ENCODE peak calls at places on chromosomes 3 and 15, in seven cellular contexts. One of them, this sample, is unnamed.

GRCh38 chr3:188554404-188554803 is 400.4 kb downstream of the LPP start:
- DNase-seq in Panc1: no peak
- DNase-seq in GM12878: no peak
- DNase-seq in left ventricle myocardium inferior: no peak
- DNase-seq in Karpas-422: no peak
- DNase-seq in H7: no peak
- DNase-seq in SJSA1: no peak
- DNase-seq in this sample: no peak

GRCh38 chr3:117080899-117081298 is 371.3 kb downstream of the TUSC7 start:
- DNase-seq in left ventricle myocardium inferior: no peak
- DNase-seq in H7: peak
- DNase-seq in Panc1: no peak
- DNase-seq in Karpas-422: no peak
- DNase-seq in SJSA1: no peak
- DNase-seq in GM12878: no peak
- DNase-seq in this sample: no peak

GRCh38 chr3:184993394-184993793 is 159.5 kb downstream of the C3orf70 start:
- DNase-seq in Panc1: no peak
- DNase-seq in left ventricle myocardium inferior: no peak
- DNase-seq in SJSA1: no peak
- DNase-seq in H7: no peak
- DNase-seq in GM12878: no peak
- DNase-seq in Karpas-422: no peak
- DNase-seq in this sample: no peak

GRCh38 chr15:63503739-63504246 is 600 bp upstream of the USP3 start:
- DNase-seq in Panc1: peak
- DNase-seq in GM12878: no peak
- DNase-seq in Karpas-422: peak
- DNase-seq in SJSA1: peak
- DNase-seq in left ventricle myocardium inferior: no peak
- DNase-seq in H7: peak
- DNase-seq in this sample: peak

GRCh38 chr15:35393403-35393802 is 152.6 kb downstream of the DPH6 start:
- DNase-seq in left ventricle myocardium inferior: no peak
- DNase-seq in Panc1: no peak
- DNase-seq in Karpas-422: no peak
- DNase-seq in SJSA1: no peak
- DNase-seq in GM12878: no peak
- DNase-seq in H7: no peak
- DNase-seq in this sample: no peak

GRCh38 chr3:151024339-151024738 is 51.8 kb upstream of the CLRN1 start:
- DNase-seq in H7: no peak
- DNase-seq in left ventricle myocardium inferior: no peak
- DNase-seq in SJSA1: no peak
- DNase-seq in Panc1: no peak
- DNase-seq in Karpas-422: no peak
- DNase-seq in GM12878: no peak
- DNase-seq in this sample: no peak

GRCh38 chr3:112776000-112776399 is 70.7 kb downstream of the CD200R1L start:
- DNase-seq in left ventricle myocardium inferior: no peak
- DNase-seq in Karpas-422: peak
- DNase-seq in Panc1: no peak
- DNase-seq in SJSA1: no peak
- DNase-seq in H7: no peak
- DNase-seq in GM12878: no peak
- DNase-seq in this sample: peak

GRCh38 chr3:189824629-189825312 is 193.6 kb downstream of the TP63 start:
- DNase-seq in SJSA1: no peak
- DNase-seq in Panc1: peak
- DNase-seq in GM12878: no peak
- DNase-seq in H7: no peak
- DNase-seq in left ventricle myocardium inferior: no peak
- DNase-seq in Karpas-422: no peak
- DNase-seq in this sample: no peak

GRCh38 chr3:139601191-139601961 is 61.8 kb upstream of the RBP1 start:
- DNase-seq in H7: no peak
- DNase-seq in SJSA1: no peak
- DNase-seq in GM12878: no peak
- DNase-seq in Karpas-422: no peak
- DNase-seq in left ventricle myocardium inferior: no peak
- DNase-seq in Panc1: no peak
- DNase-seq in this sample: no peak

GRCh38 chr3:125608419-125608818 is 13.1 kb upstream of the OSBPL11 start:
- DNase-seq in Karpas-422: no peak
- DNase-seq in left ventricle myocardium inferior: no peak
- DNase-seq in H7: no peak
- DNase-seq in GM12878: no peak
- DNase-seq in SJSA1: no peak
- DNase-seq in Panc1: no peak
- DNase-seq in this sample: peak

GRCh38 chr3:55416381-55416821 is 70.7 kb downstream of the WNT5A start:
- DNase-seq in Karpas-422: no peak
- DNase-seq in left ventricle myocardium inferior: no peak
- DNase-seq in H7: no peak
- DNase-seq in Panc1: no peak
- DNase-seq in SJSA1: no peak
- DNase-seq in GM12878: no peak
- DNase-seq in this sample: no peak

GRCh38 chr15:42157981-42158765 is 1.7 kb upstream of the PLA2G4F start:
- DNase-seq in left ventricle myocardium inferior: no peak
- DNase-seq in GM12878: no peak
- DNase-seq in H7: peak
- DNase-seq in Panc1: no peak
- DNase-seq in SJSA1: no peak
- DNase-seq in Karpas-422: no peak
- DNase-seq in this sample: no peak

GRCh38 chr15:25795712-25796111 is 67.4 kb downstream of the ATP10A start:
- DNase-seq in left ventricle myocardium inferior: no peak
- DNase-seq in SJSA1: no peak
- DNase-seq in Panc1: no peak
- DNase-seq in H7: no peak
- DNase-seq in Karpas-422: no peak
- DNase-seq in GM12878: no peak
- DNase-seq in this sample: no peak

GRCh38 chr15:72136170-72137051 is 18.2 kb downstream of the SENP8 start:
- DNase-seq in Panc1: no peak
- DNase-seq in H7: no peak
- DNase-seq in GM12878: no peak
- DNase-seq in Karpas-422: no peak
- DNase-seq in left ventricle myocardium inferior: no peak
- DNase-seq in SJSA1: no peak
- DNase-seq in this sample: no peak

DNA sequence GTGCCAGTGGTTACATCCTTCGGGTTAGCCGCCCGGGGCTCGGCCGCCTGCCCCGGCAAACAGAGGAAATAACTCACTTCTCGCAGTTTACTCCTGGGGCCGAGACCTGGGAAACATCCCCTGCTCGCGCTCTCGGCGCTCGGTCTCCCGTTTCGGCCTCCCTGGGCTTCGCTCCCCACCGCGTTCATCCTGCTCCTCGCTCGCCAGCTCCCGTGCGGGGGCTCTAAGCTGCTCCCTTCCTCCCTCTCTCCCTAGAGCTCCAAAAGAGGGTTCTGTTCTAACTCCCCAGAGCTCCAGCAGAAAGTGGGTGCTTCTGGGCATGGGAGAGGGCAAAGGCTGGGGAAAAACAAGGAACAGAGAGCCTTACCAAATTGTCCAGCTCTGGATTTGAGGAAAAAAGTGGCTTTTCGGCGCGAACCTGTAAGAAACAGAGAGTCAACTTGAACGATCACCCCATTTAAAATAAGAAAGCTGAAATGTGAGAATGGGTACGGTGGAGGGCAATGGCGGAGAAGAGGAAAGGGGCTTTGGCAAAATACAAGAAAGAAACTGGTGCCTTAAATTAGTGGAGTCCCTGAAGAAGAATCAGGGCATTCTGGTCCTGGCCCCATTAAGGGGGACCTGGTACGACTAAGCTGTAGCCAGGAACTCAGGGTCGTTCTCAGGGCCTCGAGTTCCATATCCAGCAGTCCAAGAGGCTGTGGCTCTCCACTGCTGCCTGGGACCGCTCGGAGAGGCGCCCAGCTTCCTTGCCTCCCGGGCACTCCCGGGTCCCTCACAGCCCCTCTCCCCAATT is 5.0 kb downstream of the MEIS2 start:
- DNase-seq in Panc1: no peak
- DNase-seq in Karpas-422: no peak
- DNase-seq in left ventricle myocardium inferior: peak
- DNase-seq in SJSA1: no peak
- DNase-seq in H7: peak
- DNase-seq in GM12878: no peak
- DNase-seq in this sample: no peak
- H3K4me3 ChIP-seq in Panc1: no peak
- H3K4me3 ChIP-seq in Karpas-422: no peak
- H3K4me3 ChIP-seq in left ventricle myocardium inferior: peak
- H3K4me3 ChIP-seq in SJSA1: no peak
- H3K4me3 ChIP-seq in H7: peak
- H3K4me3 ChIP-seq in GM12878: peak
- H3K4me3 ChIP-seq in this sample: peak

GRCh38 chr15:91603681-91604080 is 249.8 kb upstream of the SLCO3A1 start:
- DNase-seq in left ventricle myocardium inferior: no peak
- DNase-seq in Panc1: no peak
- DNase-seq in SJSA1: no peak
- DNase-seq in Karpas-422: no peak
- DNase-seq in GM12878: no peak
- DNase-seq in H7: no peak
- DNase-seq in this sample: no peak

GRCh38 chr15:91609231-91609630 is 244.3 kb upstream of the SLCO3A1 start:
- DNase-seq in SJSA1: no peak
- DNase-seq in left ventricle myocardium inferior: no peak
- DNase-seq in GM12878: no peak
- DNase-seq in H7: no peak
- DNase-seq in Karpas-422: no peak
- DNase-seq in Panc1: no peak
- DNase-seq in this sample: no peak

GRCh38 chr15:91604122-91604521 is 249.4 kb upstream of the SLCO3A1 start:
- DNase-seq in SJSA1: no peak
- DNase-seq in GM12878: no peak
- DNase-seq in Karpas-422: no peak
- DNase-seq in left ventricle myocardium inferior: no peak
- DNase-seq in Panc1: no peak
- DNase-seq in H7: no peak
- DNase-seq in this sample: no peak

GRCh38 chr15:91605576-91605975 is 247.9 kb upstream of the SLCO3A1 start:
- DNase-seq in H7: no peak
- DNase-seq in SJSA1: no peak
- DNase-seq in GM12878: no peak
- DNase-seq in left ventricle myocardium inferior: no peak
- DNase-seq in Karpas-422: no peak
- DNase-seq in Panc1: no peak
- DNase-seq in this sample: no peak
- H3K4me3 ChIP-seq in H7: no peak
- H3K4me3 ChIP-seq in SJSA1: no peak
- H3K4me3 ChIP-seq in GM12878: no peak
- H3K4me3 ChIP-seq in left ventricle myocardium inferior: no peak
- H3K4me3 ChIP-seq in Karpas-422: no peak
- H3K4me3 ChIP-seq in Panc1: no peak
- H3K4me3 ChIP-seq in this sample: no peak

GRCh38 chr15:91559066-91559465 is 294.4 kb upstream of the SLCO3A1 start:
- DNase-seq in SJSA1: no peak
- DNase-seq in Karpas-422: no peak
- DNase-seq in H7: no peak
- DNase-seq in GM12878: no peak
- DNase-seq in Panc1: no peak
- DNase-seq in left ventricle myocardium inferior: no peak
- DNase-seq in this sample: no peak

GRCh38 chr15:91566116-91566515 is 287.4 kb upstream of the SLCO3A1 start:
- DNase-seq in Karpas-422: no peak
- DNase-seq in GM12878: no peak
- DNase-seq in Panc1: no peak
- DNase-seq in left ventricle myocardium inferior: no peak
- DNase-seq in H7: no peak
- DNase-seq in SJSA1: no peak
- DNase-seq in this sample: no peak

GRCh38 chr15:91562698-91563097 is 290.8 kb upstream of the SLCO3A1 start:
- DNase-seq in SJSA1: no peak
- DNase-seq in Panc1: no peak
- DNase-seq in left ventricle myocardium inferior: no peak
- DNase-seq in H7: no peak
- DNase-seq in GM12878: no peak
- DNase-seq in Karpas-422: no peak
- DNase-seq in this sample: no peak

GRCh38 chr15:91561371-91562100 is 292.0 kb upstream of the SLCO3A1 start:
- DNase-seq in Panc1: no peak
- DNase-seq in GM12878: no peak
- DNase-seq in H7: no peak
- DNase-seq in left ventricle myocardium inferior: no peak
- DNase-seq in SJSA1: no peak
- DNase-seq in Karpas-422: no peak
- DNase-seq in this sample: no peak
- H3K4me3 ChIP-seq in Panc1: no peak
- H3K4me3 ChIP-seq in GM12878: no peak
- H3K4me3 ChIP-seq in H7: no peak
- H3K4me3 ChIP-seq in left ventricle myocardium inferior: no peak
- H3K4me3 ChIP-seq in SJSA1: no peak
- H3K4me3 ChIP-seq in Karpas-422: no peak
- H3K4me3 ChIP-seq in this sample: no peak

GRCh38 chr3:42850263-42850662 is 25.4 kb downstream of the CYP8B1 start:
- DNase-seq in SJSA1: no peak
- DNase-seq in H7: no peak
- DNase-seq in GM12878: no peak
- DNase-seq in Karpas-422: no peak
- DNase-seq in left ventricle myocardium inferior: no peak
- DNase-seq in Panc1: no peak
- DNase-seq in this sample: no peak
- H3K4me3 ChIP-seq in SJSA1: no peak
- H3K4me3 ChIP-seq in H7: no peak
- H3K4me3 ChIP-seq in GM12878: no peak
- H3K4me3 ChIP-seq in Karpas-422: no peak
- H3K4me3 ChIP-seq in left ventricle myocardium inferior: no peak
- H3K4me3 ChIP-seq in Panc1: no peak
- H3K4me3 ChIP-seq in this sample: no peak